ENCODE peak calls at places on chromosome 17, in seven cellular contexts. I is CD8-positive, alpha-beta memory T cell; J is HCT116; O is body of pancreas; M is small intestine; H is heart right ventricle; G is heart left ventricle. E is an unnamed sample.

GRCh38 chr17:39835038-39835786 is 28.9 kb downstream of the IKZF3 start:
- DNase-seq in G (no peak), H (no peak), M (no peak), J (no peak), O (no peak), I (no peak), E (no peak)

GRCh38 chr17:40180694-40181093 is 3.4 kb downstream of the RAPGEFL1 start:
- DNase-seq in J (no peak), G (no peak), I (no peak), H (no peak), O (peak), M (peak), E (no peak)

GRCh38 chr17:18981642-18982424 is 22.7 kb downstream of the FAM83G start:
- DNase-seq in O (peak), J (peak), H (no peak), M (peak), G (no peak), I (no peak), E (no peak)

GRCh38 chr17:2002767-2003329 is 22.3 kb downstream of the RTN4RL1 start:
- DNase-seq in M (no peak), G (no peak), O (peak), H (no peak), I (no peak), J (no peak), E (no peak)

GRCh38 chr17:36578671-36579070 is 13.0 kb upstream of the DHRS11 start:
- DNase-seq in I (no peak), O (no peak), H (no peak), M (no peak), G (no peak), J (no peak), E (no peak)

GRCh38 chr17:52841971-52842370 is 683.5 kb upstream of the CA10 start:
- DNase-seq in J (no peak), I (no peak), M (no peak), G (no peak), O (no peak), H (no peak), E (no peak)

GRCh38 chr17:31480067-31480466 is 88.6 kb downstream of the RAB11FIP4 start:
- DNase-seq in G (no peak), M (no peak), J (no peak), H (no peak), O (peak), I (no peak), E (no peak)

GRCh38 chr17:1186923-1187771 is 7.4 kb upstream of the ABR start:
- DNase-seq in G (peak), O (peak), J (peak), I (peak), H (peak), M (peak), E (peak)

GRCh38 chr17:19750835-19751234 is 2.7 kb upstream of the ALDH3A1 start:
- DNase-seq in M (no peak), H (no peak), G (no peak), O (no peak), J (no peak), I (no peak), E (no peak)

GRCh38 chr17:58506354-58507080 is 7.9 kb downstream of the MTMR4 start:
- DNase-seq in J (no peak), M (no peak), H (no peak), G (no peak), O (no peak), I (no peak), E (no peak)

GRCh38 chr17:1920948-1921351 is 91.1 kb downstream of the RPA1 start:
- DNase-seq in J (no peak), I (no peak), O (no peak), G (no peak), M (no peak), H (peak), E (no peak)

GRCh38 chr17:17305282-17305801 is 2.2 kb downstream of the NT5M start:
- DNase-seq in G (no peak), M (peak), J (no peak), H (no peak), I (peak), O (no peak), E (no peak)

GRCh38 chr17:47257651-47258339 is 4.2 kb downstream of the ITGB3 start:
- DNase-seq in G (no peak), M (no peak), O (no peak), J (no peak), I (no peak), H (no peak), E (no peak)

GRCh38 chr17:35094902-35095301 is 24.8 kb downstream of the RAD51D start:
- DNase-seq in G (no peak), H (no peak), J (peak), O (no peak), I (no peak), M (no peak), E (no peak)

GRCh38 chr17:30095507-30096244 is 20.9 kb upstream of the NSRP1 start:
- DNase-seq in M (peak), G (no peak), O (no peak), I (no peak), H (no peak), J (peak), E (no peak)

GRCh38 chr17:8326591-8327583 is 12.8 kb upstream of the ODF4 start:
- DNase-seq in H (peak), I (no peak), M (no peak), J (no peak), G (peak), O (peak), E (peak)

GRCh38 chr17:76997981-76998531 is 129.9 kb downstream of the MGAT5B start:
- DNase-seq in O (no peak), H (no peak), M (peak), I (peak), J (no peak), G (no peak), E (no peak)

GRCh38 chr17:68762911-68763310 is 161.7 kb upstream of the FAM20A start:
- DNase-seq in J (no peak), H (no peak), O (no peak), G (no peak), M (no peak), I (no peak), E (no peak)

GRCh38 chr17:29931253-29931932 is 1.4 kb upstream of the SSH2 start:
- DNase-seq in G (peak), J (peak), I (peak), M (peak), H (peak), O (peak), E (peak)

GRCh38 chr17:59899099-59899498 is 6.2 kb downstream of the RPS6KB1 start:
- DNase-seq in H (no peak), G (no peak), J (no peak), O (peak), I (no peak), M (no peak), E (no peak)

GRCh38 chr17:34613064-34614019 is 34.0 kb downstream of the TMEM132E start:
- DNase-seq in O (peak), G (no peak), I (no peak), J (no peak), H (no peak), M (no peak), E (no peak)

GRCh38 chr17:20084621-20085282 is 75.6 kb downstream of the SPECC1 start:
- DNase-seq in M (no peak), G (no peak), J (no peak), O (no peak), H (no peak), I (no peak), E (no peak)

GRCh38 chr17:62656446-62656845 is 29.0 kb downstream of the MRC2 start:
- DNase-seq in I (no peak), J (no peak), O (no peak), G (no peak), H (no peak), M (no peak), E (no peak)

GRCh38 chr17:10073026-10073425 is 125.4 kb downstream of the GAS7 start:
- DNase-seq in G (no peak), J (no peak), H (no peak), M (no peak), O (no peak), I (no peak), E (peak)

GRCh38 chr17:63984651-63985386 is 12.1 kb upstream of the SCN4A start:
- DNase-seq in M (peak), H (peak), O (no peak), I (peak), J (peak), G (no peak), E (peak)
- H3K27ac ChIP-seq in M (peak), H (peak), O (no peak), I (no peak), J (no peak), G (peak), E (no peak)

GRCh38 chr17:80738020-80738380 is 193.4 kb downstream of the RPTOR start:
- DNase-seq in O (no peak), M (no peak), H (no peak), I (no peak), G (no peak), J (no peak), E (no peak)
- H3K27ac ChIP-seq in O (no peak), M (peak), H (no peak), I (no peak), G (peak), J (no peak), E (no peak)

GRCh38 chr17:82446124-82446523 is 4.4 kb downstream of the CYBC1 start:
- DNase-seq in O (no peak), G (no peak), I (no peak), J (no peak), H (no peak), M (no peak), E (no peak)

GRCh38 chr17:82443465-82444283 is 6.9 kb downstream of the CYBC1 start:
- DNase-seq in M (no peak), O (peak), I (peak), J (no peak), H (no peak), G (no peak), E (peak)

GRCh38 chr17:82445542-82445941 is 5.0 kb downstream of the CYBC1 start:
- DNase-seq in H (no peak), J (no peak), I (no peak), M (no peak), G (no peak), O (no peak), E (no peak)

GRCh38 chr17:82444284-82444893 is 6.2 kb downstream of the CYBC1 start:
- DNase-seq in O (no peak), G (no peak), M (no peak), H (no peak), I (no peak), J (no peak), E (no peak)

DNA sequence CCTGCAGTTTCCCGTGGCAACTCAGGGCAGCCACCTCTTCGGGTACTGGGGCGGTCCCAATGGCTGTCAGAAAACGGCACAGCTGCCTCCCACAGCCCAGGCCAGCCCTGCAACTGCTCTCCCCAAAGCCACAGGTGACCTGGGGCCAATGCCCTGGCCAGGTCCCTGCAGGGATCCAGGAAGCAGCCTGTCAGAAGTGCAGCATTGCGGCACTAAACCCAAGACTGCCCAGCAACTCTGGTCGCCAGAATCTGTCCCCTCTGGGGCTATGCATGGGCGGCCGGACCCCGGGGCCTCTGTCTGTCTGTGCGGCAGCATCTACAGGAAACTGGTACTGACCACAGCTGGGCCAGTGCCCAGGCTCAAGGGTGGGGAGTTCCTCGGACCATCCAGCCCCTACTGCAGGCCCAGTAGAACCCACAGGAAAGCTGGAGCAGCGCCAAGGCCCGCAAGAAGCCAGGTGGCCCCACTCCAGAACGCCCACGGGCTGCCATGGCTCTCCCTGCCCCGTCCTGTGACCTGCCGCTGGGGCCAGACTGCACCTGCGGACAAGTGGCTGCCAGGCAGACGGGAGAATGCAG is 5.5 kb downstream of the CYBC1 start:
- DNase-seq in J (no peak), M (no peak), G (no peak), O (peak), I (no peak), H (peak), E (no peak)
- H3K27ac ChIP-seq in J (no peak), M (no peak), G (no peak), O (no peak), I (no peak), H (no peak), E (no peak)

GRCh38 chr17:75103601-75104554 is 5.9 kb upstream of the ARMC7 start:
- DNase-seq in J (no peak), O (no peak), H (no peak), I (no peak), M (no peak), G (no peak), E (no peak)
- H3K27ac ChIP-seq in J (peak), O (no peak), H (no peak), I (no peak), M (no peak), G (no peak), E (no peak)

GRCh38 chr17:44826123-44826790 is 3.8 kb downstream of the GJC1 start:
- DNase-seq in G (no peak), O (no peak), H (no peak), M (no peak), I (no peak), J (no peak), E (no peak)

GRCh38 chr17:44830359-44831269 is 527 bp upstream of the GJC1 start:
- DNase-seq in M (no peak), H (peak), I (no peak), J (no peak), G (peak), O (peak), E (no peak)

GRCh38 chr17:44828919-44829557 is 1.0 kb downstream of the GJC1 start:
- DNase-seq in O (no peak), H (no peak), G (no peak), I (no peak), J (no peak), M (no peak), E (no peak)

GRCh38 chr17:44829558-44830358 is at the start of gene GJC1:
- DNase-seq in I (no peak), O (no peak), H (peak), J (no peak), M (no peak), G (peak), E (no peak)

GRCh38 chr17:44827863-44828262 is 2.2 kb downstream of the GJC1 start:
- DNase-seq in I (no peak), J (no peak), M (no peak), G (no peak), O (no peak), H (no peak), E (no peak)
- H3K27ac ChIP-seq in I (no peak), J (peak), M (no peak), G (no peak), O (no peak), H (peak), E (no peak)

GRCh38 chr17:78257810-78258322 is 26.4 kb downstream of the TMEM235 start:
- DNase-seq in O (no peak), M (no peak), H (no peak), J (no peak), I (no peak), G (no peak), E (no peak)
- H3K27ac ChIP-seq in O (no peak), M (peak), H (peak), J (no peak), I (peak), G (peak), E (no peak)

E was measured in ovary.